ENCODE peak calls at places on chromosomes 6 and 20, in ten cellular contexts. One of them, this sample, is unnamed.
A peak's percentile ranks its signal among the peaks of the same experiment; 100 is the strongest.

GRCh38 chr20:6348908-6349307 is 226.1 kb upstream of the FERMT1 start:
- DNase-seq in ELF-1: no peak
- DNase-seq in activated CD4-positive, CD25-positive, alpha-beta regulatory T cell: no peak
- DNase-seq in midbrain: no peak
- DNase-seq in cardiac septum: no peak
- DNase-seq in AG10803: no peak
- DNase-seq in HEK293T: no peak
- DNase-seq in cortex of kidney: no peak
- DNase-seq in T-helper 1 cell: no peak
- DNase-seq in RPMI7951: no peak
- DNase-seq in this sample: no peak

GRCh38 chr20:25057234-25058050 is 497 bp downstream of the ACSS1 start:
- DNase-seq in cortex of kidney: no peak
- DNase-seq in HEK293T: peak; percentile 54
- DNase-seq in T-helper 1 cell: peak; percentile 76
- DNase-seq in ELF-1: peak; percentile 45
- DNase-seq in AG10803: peak; percentile 51
- DNase-seq in activated CD4-positive, CD25-positive, alpha-beta regulatory T cell: peak; percentile 31
- DNase-seq in midbrain: peak; percentile 76
- DNase-seq in cardiac septum: peak; percentile 91
- DNase-seq in RPMI7951: peak; percentile 75
- DNase-seq in this sample: peak; percentile 61

GRCh38 chr6:53879608-53880007 is 84.8 kb downstream of the LRRC1 start:
- DNase-seq in activated CD4-positive, CD25-positive, alpha-beta regulatory T cell: no peak
- DNase-seq in AG10803: no peak
- DNase-seq in midbrain: no peak
- DNase-seq in cortex of kidney: no peak
- DNase-seq in RPMI7951: no peak
- DNase-seq in T-helper 1 cell: no peak
- DNase-seq in HEK293T: no peak
- DNase-seq in cardiac septum: no peak
- DNase-seq in ELF-1: no peak
- DNase-seq in this sample: no peak

GRCh38 chr20:53642196-53643030 is 48.8 kb upstream of the ZNF217 start:
- DNase-seq in cortex of kidney: no peak
- DNase-seq in AG10803: peak; percentile 60
- DNase-seq in activated CD4-positive, CD25-positive, alpha-beta regulatory T cell: no peak
- DNase-seq in cardiac septum: no peak
- DNase-seq in midbrain: no peak
- DNase-seq in RPMI7951: peak; percentile 84
- DNase-seq in HEK293T: peak; percentile 52
- DNase-seq in ELF-1: peak; percentile 62
- DNase-seq in T-helper 1 cell: peak; percentile 34
- DNase-seq in this sample: peak; percentile 74

GRCh38 chr6:20661721-20662120 is 127.5 kb downstream of the CDKAL1 start:
- DNase-seq in midbrain: peak; percentile 20
- DNase-seq in T-helper 1 cell: no peak
- DNase-seq in activated CD4-positive, CD25-positive, alpha-beta regulatory T cell: no peak
- DNase-seq in RPMI7951: no peak
- DNase-seq in ELF-1: no peak
- DNase-seq in HEK293T: no peak
- DNase-seq in cardiac septum: no peak
- DNase-seq in AG10803: peak; percentile 1
- DNase-seq in cortex of kidney: no peak
- DNase-seq in this sample: no peak

GRCh38 chr6:170553686-170554085 is 483 bp upstream of the TBP start:
- DNase-seq in AG10803: peak; percentile 34
- DNase-seq in RPMI7951: no peak
- DNase-seq in ELF-1: no peak
- DNase-seq in midbrain: peak; percentile 84
- DNase-seq in cortex of kidney: no peak
- DNase-seq in HEK293T: peak; percentile 26
- DNase-seq in activated CD4-positive, CD25-positive, alpha-beta regulatory T cell: no peak
- DNase-seq in T-helper 1 cell: no peak
- DNase-seq in cardiac septum: no peak
- DNase-seq in this sample: no peak

GRCh38 chr6:44254201-44254956 is 2.9 kb downstream of the SLC35B2 start:
- DNase-seq in HEK293T: no peak
- DNase-seq in activated CD4-positive, CD25-positive, alpha-beta regulatory T cell: no peak
- DNase-seq in AG10803: no peak
- DNase-seq in ELF-1: peak; percentile 72
- DNase-seq in T-helper 1 cell: no peak
- DNase-seq in cardiac septum: no peak
- DNase-seq in cortex of kidney: no peak
- DNase-seq in midbrain: no peak
- DNase-seq in RPMI7951: no peak
- DNase-seq in this sample: peak; percentile 48

GRCh38 chr20:16803965-16804792 is 56.0 kb downstream of the OTOR start:
- DNase-seq in activated CD4-positive, CD25-positive, alpha-beta regulatory T cell: no peak
- DNase-seq in HEK293T: peak; percentile 69
- DNase-seq in cardiac septum: no peak
- DNase-seq in ELF-1: peak; percentile 77
- DNase-seq in cortex of kidney: no peak
- DNase-seq in T-helper 1 cell: peak; percentile 6
- DNase-seq in RPMI7951: peak; percentile 50
- DNase-seq in AG10803: peak; percentile 55
- DNase-seq in midbrain: peak; percentile 66
- DNase-seq in this sample: peak; percentile 36

GRCh38 chr6:15551798-15552197 is 111.0 kb downstream of the DTNBP1 start:
- DNase-seq in cortex of kidney: no peak
- DNase-seq in activated CD4-positive, CD25-positive, alpha-beta regulatory T cell: no peak
- DNase-seq in midbrain: no peak
- DNase-seq in HEK293T: peak; percentile 24
- DNase-seq in RPMI7951: peak; percentile 14
- DNase-seq in cardiac septum: no peak
- DNase-seq in ELF-1: peak; percentile 65
- DNase-seq in T-helper 1 cell: no peak
- DNase-seq in AG10803: peak; percentile 15
- DNase-seq in this sample: peak; percentile 46

GRCh38 chr20:22453244-22454080 is 130.9 kb downstream of the FOXA2 start:
- DNase-seq in HEK293T: peak; percentile 30
- DNase-seq in AG10803: peak; percentile 12
- DNase-seq in RPMI7951: peak; percentile 40
- DNase-seq in activated CD4-positive, CD25-positive, alpha-beta regulatory T cell: no peak
- DNase-seq in T-helper 1 cell: no peak
- DNase-seq in midbrain: no peak
- DNase-seq in ELF-1: no peak
- DNase-seq in cardiac septum: no peak
- DNase-seq in cortex of kidney: no peak
- DNase-seq in this sample: peak; percentile 17

GRCh38 chr20:35828434-35828833 is 56.6 kb downstream of the PHF20 start:
- DNase-seq in RPMI7951: no peak
- DNase-seq in HEK293T: no peak
- DNase-seq in cardiac septum: no peak
- DNase-seq in activated CD4-positive, CD25-positive, alpha-beta regulatory T cell: no peak
- DNase-seq in cortex of kidney: no peak
- DNase-seq in ELF-1: no peak
- DNase-seq in AG10803: no peak
- DNase-seq in T-helper 1 cell: no peak
- DNase-seq in midbrain: no peak
- DNase-seq in this sample: no peak

GRCh38 chr6:140500864-140501263 is 1126.4 kb upstream of the CITED2 start:
- DNase-seq in cardiac septum: no peak
- DNase-seq in HEK293T: no peak
- DNase-seq in AG10803: no peak
- DNase-seq in cortex of kidney: no peak
- DNase-seq in activated CD4-positive, CD25-positive, alpha-beta regulatory T cell: no peak
- DNase-seq in T-helper 1 cell: no peak
- DNase-seq in ELF-1: no peak
- DNase-seq in RPMI7951: no peak
- DNase-seq in midbrain: no peak
- DNase-seq in this sample: no peak

GRCh38 chr6:83884523-83884922 is 25.0 kb downstream of the CYB5R4 start:
- DNase-seq in RPMI7951: peak; percentile 54
- DNase-seq in ELF-1: no peak
- DNase-seq in cardiac septum: no peak
- DNase-seq in HEK293T: peak; percentile 29
- DNase-seq in cortex of kidney: no peak
- DNase-seq in activated CD4-positive, CD25-positive, alpha-beta regulatory T cell: no peak
- DNase-seq in AG10803: peak; percentile 53
- DNase-seq in midbrain: peak; percentile 17
- DNase-seq in T-helper 1 cell: no peak
- DNase-seq in this sample: peak; percentile 39

GRCh38 chr6:125255201-125255600 is 46.6 kb downstream of the HDDC2 start:
- DNase-seq in ELF-1: no peak
- DNase-seq in RPMI7951: no peak
- DNase-seq in cardiac septum: no peak
- DNase-seq in cortex of kidney: no peak
- DNase-seq in AG10803: no peak
- DNase-seq in HEK293T: no peak
- DNase-seq in activated CD4-positive, CD25-positive, alpha-beta regulatory T cell: no peak
- DNase-seq in T-helper 1 cell: no peak
- DNase-seq in midbrain: no peak
- DNase-seq in this sample: no peak

GRCh38 chr20:32483351-32484220 is 101.5 kb downstream of the NOL4L start:
- DNase-seq in HEK293T: peak; percentile 62
- DNase-seq in cardiac septum: peak; percentile 90
- DNase-seq in activated CD4-positive, CD25-positive, alpha-beta regulatory T cell: peak; percentile 35
- DNase-seq in cortex of kidney: no peak
- DNase-seq in T-helper 1 cell: peak; percentile 47
- DNase-seq in midbrain: peak; percentile 84
- DNase-seq in AG10803: peak; percentile 74
- DNase-seq in ELF-1: peak; percentile 66
- DNase-seq in RPMI7951: peak; percentile 94
- DNase-seq in this sample: peak; percentile 90

GRCh38 chr20:39850821-39851330 is 838.2 kb downstream of the MAFB start:
- DNase-seq in ELF-1: peak; percentile 22
- DNase-seq in RPMI7951: peak; percentile 58
- DNase-seq in midbrain: no peak
- DNase-seq in cortex of kidney: no peak
- DNase-seq in AG10803: peak; percentile 26
- DNase-seq in activated CD4-positive, CD25-positive, alpha-beta regulatory T cell: no peak
- DNase-seq in cardiac septum: no peak
- DNase-seq in HEK293T: no peak
- DNase-seq in T-helper 1 cell: no peak
- DNase-seq in this sample: no peak

GRCh38 chr20:9838378-9839295 is at the start of gene PAK5:
- DNase-seq in cardiac septum: no peak
- DNase-seq in T-helper 1 cell: no peak
- DNase-seq in midbrain: peak; percentile 75
- DNase-seq in ELF-1: peak; percentile 87
- DNase-seq in cortex of kidney: no peak
- DNase-seq in HEK293T: peak; percentile 84
- DNase-seq in AG10803: peak; percentile 0
- DNase-seq in activated CD4-positive, CD25-positive, alpha-beta regulatory T cell: no peak
- DNase-seq in RPMI7951: peak; percentile 26
- DNase-seq in this sample: peak; percentile 88

GRCh38 chr6:138204303-138204702 is 14.0 kb downstream of the PBOV1 start:
- DNase-seq in cardiac septum: no peak
- DNase-seq in AG10803: no peak
- DNase-seq in cortex of kidney: no peak
- DNase-seq in midbrain: no peak
- DNase-seq in HEK293T: no peak
- DNase-seq in activated CD4-positive, CD25-positive, alpha-beta regulatory T cell: no peak
- DNase-seq in T-helper 1 cell: no peak
- DNase-seq in RPMI7951: no peak
- DNase-seq in ELF-1: no peak
- DNase-seq in this sample: no peak

GRCh38 chr6:18400831-18401446 is 13.8 kb downstream of the RNF144B start:
- DNase-seq in RPMI7951: no peak
- DNase-seq in midbrain: no peak
- DNase-seq in activated CD4-positive, CD25-positive, alpha-beta regulatory T cell: no peak
- DNase-seq in cortex of kidney: no peak
- DNase-seq in T-helper 1 cell: no peak
- DNase-seq in cardiac septum: no peak
- DNase-seq in AG10803: peak; percentile 68
- DNase-seq in HEK293T: no peak
- DNase-seq in ELF-1: no peak
- DNase-seq in this sample: no peak

GRCh38 chr20:64055893-64056638 is 6.6 kb upstream of the SOX18 start:
- DNase-seq in midbrain: no peak
- DNase-seq in cardiac septum: peak; percentile 85
- DNase-seq in ELF-1: peak; percentile 83
- DNase-seq in T-helper 1 cell: no peak
- DNase-seq in cortex of kidney: no peak
- DNase-seq in RPMI7951: peak; percentile 43
- DNase-seq in HEK293T: no peak
- DNase-seq in activated CD4-positive, CD25-positive, alpha-beta regulatory T cell: no peak
- DNase-seq in AG10803: no peak
- DNase-seq in this sample: peak; percentile 68

GRCh38 chr20:62723768-62724420 is 15.3 kb downstream of the NTSR1 start:
- DNase-seq in ELF-1: no peak
- DNase-seq in cardiac septum: no peak
- DNase-seq in midbrain: no peak
- DNase-seq in T-helper 1 cell: no peak
- DNase-seq in AG10803: no peak
- DNase-seq in cortex of kidney: no peak
- DNase-seq in activated CD4-positive, CD25-positive, alpha-beta regulatory T cell: no peak
- DNase-seq in HEK293T: no peak
- DNase-seq in RPMI7951: no peak
- DNase-seq in this sample: no peak

GRCh38 chr6:90139272-90139817 is 157.3 kb downstream of the BACH2 start:
- DNase-seq in activated CD4-positive, CD25-positive, alpha-beta regulatory T cell: no peak
- DNase-seq in ELF-1: no peak
- DNase-seq in cardiac septum: no peak
- DNase-seq in AG10803: no peak
- DNase-seq in T-helper 1 cell: no peak
- DNase-seq in RPMI7951: no peak
- DNase-seq in cortex of kidney: no peak
- DNase-seq in midbrain: no peak
- DNase-seq in HEK293T: no peak
- DNase-seq in this sample: no peak

GRCh38 chr6:14009416-14009815 is 84.7 kb downstream of the RNF182 start:
- DNase-seq in midbrain: no peak
- DNase-seq in T-helper 1 cell: no peak
- DNase-seq in cardiac septum: no peak
- DNase-seq in ELF-1: no peak
- DNase-seq in RPMI7951: no peak
- DNase-seq in activated CD4-positive, CD25-positive, alpha-beta regulatory T cell: no peak
- DNase-seq in HEK293T: no peak
- DNase-seq in cortex of kidney: no peak
- DNase-seq in AG10803: no peak
- DNase-seq in this sample: no peak

GRCh38 chr6:117597755-117598154 is 4.6 kb downstream of the GOPC start:
- DNase-seq in midbrain: no peak
- DNase-seq in ELF-1: no peak
- DNase-seq in HEK293T: no peak
- DNase-seq in T-helper 1 cell: no peak
- DNase-seq in RPMI7951: no peak
- DNase-seq in activated CD4-positive, CD25-positive, alpha-beta regulatory T cell: no peak
- DNase-seq in AG10803: no peak
- DNase-seq in cortex of kidney: no peak
- DNase-seq in cardiac septum: no peak
- DNase-seq in this sample: no peak

GRCh38 chr6:154539593-154540269 is 29.2 kb upstream of the CNKSR3 start:
- DNase-seq in AG10803: no peak
- DNase-seq in T-helper 1 cell: no peak
- DNase-seq in cortex of kidney: no peak
- DNase-seq in RPMI7951: no peak
- DNase-seq in ELF-1: no peak
- DNase-seq in cardiac septum: no peak
- DNase-seq in activated CD4-positive, CD25-positive, alpha-beta regulatory T cell: no peak
- DNase-seq in HEK293T: no peak
- DNase-seq in midbrain: no peak
- DNase-seq in this sample: no peak

GRCh38 chr20:44625361-44625760 is 26.1 kb downstream of the ADA start:
- DNase-seq in HEK293T: no peak
- DNase-seq in activated CD4-positive, CD25-positive, alpha-beta regulatory T cell: no peak
- DNase-seq in midbrain: no peak
- DNase-seq in ELF-1: no peak
- DNase-seq in AG10803: no peak
- DNase-seq in T-helper 1 cell: no peak
- DNase-seq in cortex of kidney: no peak
- DNase-seq in cardiac septum: no peak
- DNase-seq in RPMI7951: no peak
- DNase-seq in this sample: no peak

GRCh38 chr6:21099338-21100314 is 493.9 kb upstream of the SOX4 start:
- DNase-seq in ELF-1: no peak
- DNase-seq in T-helper 1 cell: no peak
- DNase-seq in midbrain: no peak
- DNase-seq in activated CD4-positive, CD25-positive, alpha-beta regulatory T cell: no peak
- DNase-seq in RPMI7951: no peak
- DNase-seq in cardiac septum: no peak
- DNase-seq in AG10803: no peak
- DNase-seq in cortex of kidney: no peak
- DNase-seq in HEK293T: no peak
- DNase-seq in this sample: no peak

GRCh38 chr20:25341716-25342680 is 48.6 kb downstream of the ABHD12 start:
- DNase-seq in midbrain: no peak
- DNase-seq in ELF-1: no peak
- DNase-seq in HEK293T: no peak
- DNase-seq in AG10803: peak; percentile 59
- DNase-seq in cortex of kidney: no peak
- DNase-seq in cardiac septum: no peak
- DNase-seq in RPMI7951: peak; percentile 18
- DNase-seq in T-helper 1 cell: no peak
- DNase-seq in activated CD4-positive, CD25-positive, alpha-beta regulatory T cell: no peak
- DNase-seq in this sample: no peak

This sample was measured in Daoy.